ENCODE peak calls at places on chromosomes 11 and 22, in nine cellular contexts. One of them, this sample, is unnamed.
A peak's percentile ranks its signal among the peaks of the same experiment; 100 is the strongest.

GRCh38 chr11:118003456-118003855 is 17.3 kb downstream of the IL10RA start:
- DNase-seq in psoas muscle: no peak
- DNase-seq in right lobe of liver: no peak
- DNase-seq in IMR-90: no peak
- DNase-seq in ovary: no peak
- DNase-seq in CD8-positive, alpha-beta memory T cell: no peak
- DNase-seq in heart right ventricle: no peak
- DNase-seq in body of pancreas: no peak
- DNase-seq in endodermal cell: no peak
- DNase-seq in this sample: no peak

GRCh38 chr11:126190792-126191191 is 20.7 kb downstream of the RPUSD4 start:
- DNase-seq in ovary: no peak
- DNase-seq in body of pancreas: no peak
- DNase-seq in IMR-90: no peak
- DNase-seq in psoas muscle: no peak
- DNase-seq in CD8-positive, alpha-beta memory T cell: no peak
- DNase-seq in heart right ventricle: no peak
- DNase-seq in right lobe of liver: peak; percentile 65
- DNase-seq in endodermal cell: no peak
- DNase-seq in this sample: no peak

GRCh38 chr11:45169310-45170072 is 23.1 kb downstream of the PRDM11 start:
- DNase-seq in right lobe of liver: no peak
- DNase-seq in ovary: no peak
- DNase-seq in CD8-positive, alpha-beta memory T cell: no peak
- DNase-seq in IMR-90: peak; percentile 48
- DNase-seq in endodermal cell: no peak
- DNase-seq in body of pancreas: no peak
- DNase-seq in heart right ventricle: no peak
- DNase-seq in psoas muscle: no peak
- DNase-seq in this sample: peak; percentile 91

GRCh38 chr22:48501231-48501750 is 1326.4 kb downstream of the BRD1 start:
- DNase-seq in CD8-positive, alpha-beta memory T cell: peak; percentile 26
- DNase-seq in IMR-90: no peak
- DNase-seq in right lobe of liver: no peak
- DNase-seq in body of pancreas: no peak
- DNase-seq in ovary: no peak
- DNase-seq in heart right ventricle: no peak
- DNase-seq in endodermal cell: no peak
- DNase-seq in psoas muscle: no peak
- DNase-seq in this sample: no peak

GRCh38 chr22:50251472-50252054 is 498 bp upstream of the HDAC10 start:
- DNase-seq in body of pancreas: no peak
- DNase-seq in heart right ventricle: no peak
- DNase-seq in CD8-positive, alpha-beta memory T cell: no peak
- DNase-seq in IMR-90: no peak
- DNase-seq in ovary: no peak
- DNase-seq in endodermal cell: no peak
- DNase-seq in right lobe of liver: no peak
- DNase-seq in psoas muscle: no peak
- DNase-seq in this sample: no peak

GRCh38 chr11:22194907-22195306 is 2.0 kb downstream of the ANO5 start:
- DNase-seq in right lobe of liver: no peak
- DNase-seq in endodermal cell: no peak
- DNase-seq in heart right ventricle: no peak
- DNase-seq in ovary: no peak
- DNase-seq in IMR-90: no peak
- DNase-seq in CD8-positive, alpha-beta memory T cell: no peak
- DNase-seq in psoas muscle: no peak
- DNase-seq in body of pancreas: no peak
- DNase-seq in this sample: no peak

GRCh38 chr22:44709881-44710400 is 7.9 kb downstream of the PRR5 start:
- DNase-seq in ovary: no peak
- DNase-seq in right lobe of liver: no peak
- DNase-seq in endodermal cell: no peak
- DNase-seq in heart right ventricle: no peak
- DNase-seq in CD8-positive, alpha-beta memory T cell: peak; percentile 78
- DNase-seq in body of pancreas: no peak
- DNase-seq in psoas muscle: no peak
- DNase-seq in IMR-90: no peak
- DNase-seq in this sample: peak; percentile 58

GRCh38 chr22:17753401-17753989 is 20.8 kb downstream of the BID start:
- DNase-seq in ovary: no peak
- DNase-seq in psoas muscle: no peak
- DNase-seq in body of pancreas: no peak
- DNase-seq in IMR-90: peak; percentile 55
- DNase-seq in right lobe of liver: peak; percentile 63
- DNase-seq in CD8-positive, alpha-beta memory T cell: no peak
- DNase-seq in endodermal cell: no peak
- DNase-seq in heart right ventricle: no peak
- DNase-seq in this sample: peak; percentile 93

GRCh38 chr11:35017528-35018342 is 101.3 kb downstream of the PDHX start:
- DNase-seq in psoas muscle: no peak
- DNase-seq in IMR-90: peak; percentile 34
- DNase-seq in right lobe of liver: no peak
- DNase-seq in ovary: no peak
- DNase-seq in heart right ventricle: no peak
- DNase-seq in endodermal cell: peak; percentile 65
- DNase-seq in body of pancreas: no peak
- DNase-seq in CD8-positive, alpha-beta memory T cell: no peak
- DNase-seq in this sample: no peak

GRCh38 chr22:27687984-27688545 is 113.5 kb downstream of the MN1 start:
- DNase-seq in CD8-positive, alpha-beta memory T cell: no peak
- DNase-seq in right lobe of liver: no peak
- DNase-seq in IMR-90: no peak
- DNase-seq in heart right ventricle: no peak
- DNase-seq in endodermal cell: peak; percentile 55
- DNase-seq in body of pancreas: no peak
- DNase-seq in ovary: no peak
- DNase-seq in psoas muscle: peak; percentile 34
- DNase-seq in this sample: no peak

GRCh38 chr11:67409261-67409666 is 5.4 kb downstream of the TBC1D10C start:
- DNase-seq in CD8-positive, alpha-beta memory T cell: peak; percentile 89
- DNase-seq in ovary: no peak
- DNase-seq in right lobe of liver: no peak
- DNase-seq in IMR-90: no peak
- DNase-seq in body of pancreas: no peak
- DNase-seq in psoas muscle: no peak
- DNase-seq in endodermal cell: no peak
- DNase-seq in heart right ventricle: no peak
- DNase-seq in this sample: no peak

GRCh38 chr11:108121274-108122155 is at the start of gene ACAT1:
- DNase-seq in IMR-90: peak; percentile 82
- DNase-seq in CD8-positive, alpha-beta memory T cell: peak; percentile 97
- DNase-seq in ovary: peak; percentile 98
- DNase-seq in heart right ventricle: peak; percentile 99
- DNase-seq in body of pancreas: peak; percentile 99
- DNase-seq in endodermal cell: peak; percentile 99
- DNase-seq in psoas muscle: peak; percentile 99
- DNase-seq in right lobe of liver: peak; percentile 100
- DNase-seq in this sample: peak; percentile 97

GRCh38 chr11:108128772-108129171 is 7.4 kb downstream of the ACAT1 start:
- DNase-seq in body of pancreas: no peak
- DNase-seq in IMR-90: no peak
- DNase-seq in psoas muscle: no peak
- DNase-seq in ovary: no peak
- DNase-seq in heart right ventricle: no peak
- DNase-seq in endodermal cell: no peak
- DNase-seq in right lobe of liver: no peak
- DNase-seq in CD8-positive, alpha-beta memory T cell: no peak
- DNase-seq in this sample: no peak

GRCh38 chr11:108122166-108122628 is 830 bp downstream of the ACAT1 start:
- DNase-seq in endodermal cell: no peak
- DNase-seq in ovary: no peak
- DNase-seq in psoas muscle: no peak
- DNase-seq in heart right ventricle: no peak
- DNase-seq in CD8-positive, alpha-beta memory T cell: no peak
- DNase-seq in right lobe of liver: no peak
- DNase-seq in body of pancreas: peak; percentile 38
- DNase-seq in IMR-90: no peak
- DNase-seq in this sample: no peak

GRCh38 chr11:108125126-108125525 is 3.8 kb downstream of the ACAT1 start:
- DNase-seq in right lobe of liver: no peak
- DNase-seq in ovary: no peak
- DNase-seq in CD8-positive, alpha-beta memory T cell: no peak
- DNase-seq in IMR-90: no peak
- DNase-seq in heart right ventricle: no peak
- DNase-seq in body of pancreas: no peak
- DNase-seq in endodermal cell: no peak
- DNase-seq in psoas muscle: no peak
- DNase-seq in this sample: no peak
- H3K4me3 ChIP-seq in right lobe of liver: peak overlapping the region; percentile 86
- H3K4me3 ChIP-seq in ovary: no peak overlapping the region
- H3K4me3 ChIP-seq in CD8-positive, alpha-beta memory T cell: no peak overlapping the region
- H3K4me3 ChIP-seq in IMR-90: no peak overlapping the region
- H3K4me3 ChIP-seq in heart right ventricle: no peak overlapping the region
- H3K4me3 ChIP-seq in body of pancreas: no peak overlapping the region
- H3K4me3 ChIP-seq in endodermal cell: no peak overlapping the region
- H3K4me3 ChIP-seq in psoas muscle: no peak overlapping the region
- H3K4me3 ChIP-seq in this sample: no peak overlapping the region

GRCh38 chr22:39294571-39295468 is 24.6 kb downstream of the RPL3 start:
- DNase-seq in psoas muscle: no peak
- DNase-seq in CD8-positive, alpha-beta memory T cell: no peak
- DNase-seq in body of pancreas: no peak
- DNase-seq in ovary: no peak
- DNase-seq in heart right ventricle: no peak
- DNase-seq in endodermal cell: no peak
- DNase-seq in IMR-90: no peak
- DNase-seq in right lobe of liver: no peak
- DNase-seq in this sample: peak; percentile 42
- H3K4me1 ChIP-seq in psoas muscle: peaks cover 44% of the 10 kb centered on the region
- H3K4me1 ChIP-seq in CD8-positive, alpha-beta memory T cell: no peaks in the 10 kb centered on the region
- H3K4me1 ChIP-seq in body of pancreas: peaks cover 79% of the 10 kb centered on the region
- H3K4me1 ChIP-seq in ovary: peaks cover 21% of the 10 kb centered on the region
- H3K4me1 ChIP-seq in heart right ventricle: peaks cover 73% of the 10 kb centered on the region
- H3K4me1 ChIP-seq in endodermal cell: no peaks in the 10 kb centered on the region
- H3K4me1 ChIP-seq in IMR-90: peaks cover 25% of the 10 kb centered on the region
- H3K4me1 ChIP-seq in right lobe of liver: peaks cover 50% of the 10 kb centered on the region
- H3K4me1 ChIP-seq in this sample: peaks cover 9% of the 10 kb centered on the region

GRCh38 chr11:30567148-30567547 is 19.0 kb downstream of the MPPED2 start:
- DNase-seq in endodermal cell: no peak
- DNase-seq in ovary: no peak
- DNase-seq in right lobe of liver: no peak
- DNase-seq in CD8-positive, alpha-beta memory T cell: no peak
- DNase-seq in heart right ventricle: no peak
- DNase-seq in IMR-90: no peak
- DNase-seq in body of pancreas: no peak
- DNase-seq in psoas muscle: no peak
- DNase-seq in this sample: no peak

GRCh38 chr11:30567644-30568043 is 18.5 kb downstream of the MPPED2 start:
- DNase-seq in heart right ventricle: no peak
- DNase-seq in endodermal cell: no peak
- DNase-seq in IMR-90: no peak
- DNase-seq in psoas muscle: no peak
- DNase-seq in body of pancreas: no peak
- DNase-seq in right lobe of liver: no peak
- DNase-seq in CD8-positive, alpha-beta memory T cell: no peak
- DNase-seq in ovary: no peak
- DNase-seq in this sample: no peak

GRCh38 chr11:30566482-30566881 is 19.7 kb downstream of the MPPED2 start:
- DNase-seq in body of pancreas: no peak
- DNase-seq in psoas muscle: no peak
- DNase-seq in IMR-90: no peak
- DNase-seq in heart right ventricle: no peak
- DNase-seq in ovary: no peak
- DNase-seq in CD8-positive, alpha-beta memory T cell: no peak
- DNase-seq in right lobe of liver: no peak
- DNase-seq in endodermal cell: no peak
- DNase-seq in this sample: no peak

GRCh38 chr11:30564994-30565393 is 21.2 kb downstream of the MPPED2 start:
- DNase-seq in heart right ventricle: no peak
- DNase-seq in psoas muscle: no peak
- DNase-seq in ovary: no peak
- DNase-seq in body of pancreas: no peak
- DNase-seq in endodermal cell: no peak
- DNase-seq in IMR-90: no peak
- DNase-seq in CD8-positive, alpha-beta memory T cell: no peak
- DNase-seq in right lobe of liver: no peak
- DNase-seq in this sample: no peak

GRCh38 chr11:30568933-30569332 is 17.2 kb downstream of the MPPED2 start:
- DNase-seq in heart right ventricle: no peak
- DNase-seq in body of pancreas: no peak
- DNase-seq in ovary: no peak
- DNase-seq in psoas muscle: no peak
- DNase-seq in right lobe of liver: no peak
- DNase-seq in endodermal cell: no peak
- DNase-seq in IMR-90: no peak
- DNase-seq in CD8-positive, alpha-beta memory T cell: no peak
- DNase-seq in this sample: no peak
- H3K36me3 ChIP-seq in heart right ventricle: no peaks in the 10 kb centered on the region
- H3K36me3 ChIP-seq in body of pancreas: no peaks in the 10 kb centered on the region
- H3K36me3 ChIP-seq in ovary: no peaks in the 10 kb centered on the region
- H3K36me3 ChIP-seq in psoas muscle: no peaks in the 10 kb centered on the region
- H3K36me3 ChIP-seq in right lobe of liver: no peaks in the 10 kb centered on the region
- H3K36me3 ChIP-seq in endodermal cell: no peaks in the 10 kb centered on the region
- H3K36me3 ChIP-seq in IMR-90: no peaks in the 10 kb centered on the region
- H3K36me3 ChIP-seq in CD8-positive, alpha-beta memory T cell: no peaks in the 10 kb centered on the region
- H3K36me3 ChIP-seq in this sample: no peaks in the 10 kb centered on the region

GRCh38 chr11:59845399-59845798 is at the start of gene CBLIF:
- DNase-seq in body of pancreas: no peak
- DNase-seq in heart right ventricle: no peak
- DNase-seq in ovary: no peak
- DNase-seq in endodermal cell: no peak
- DNase-seq in CD8-positive, alpha-beta memory T cell: no peak
- DNase-seq in right lobe of liver: no peak
- DNase-seq in psoas muscle: no peak
- DNase-seq in IMR-90: no peak
- DNase-seq in this sample: no peak

GRCh38 chr11:59842316-59842715 is 3.0 kb downstream of the CBLIF start:
- DNase-seq in heart right ventricle: no peak
- DNase-seq in IMR-90: no peak
- DNase-seq in psoas muscle: no peak
- DNase-seq in right lobe of liver: no peak
- DNase-seq in ovary: no peak
- DNase-seq in CD8-positive, alpha-beta memory T cell: no peak
- DNase-seq in endodermal cell: no peak
- DNase-seq in body of pancreas: no peak
- DNase-seq in this sample: no peak

GRCh38 chr11:59846556-59846955 is 1.3 kb upstream of the CBLIF start:
- DNase-seq in IMR-90: no peak
- DNase-seq in endodermal cell: no peak
- DNase-seq in ovary: no peak
- DNase-seq in heart right ventricle: no peak
- DNase-seq in right lobe of liver: no peak
- DNase-seq in CD8-positive, alpha-beta memory T cell: no peak
- DNase-seq in psoas muscle: no peak
- DNase-seq in body of pancreas: no peak
- DNase-seq in this sample: no peak

GRCh38 chr11:59849129-59849528 is 3.8 kb upstream of the CBLIF start:
- DNase-seq in heart right ventricle: no peak
- DNase-seq in IMR-90: no peak
- DNase-seq in psoas muscle: no peak
- DNase-seq in CD8-positive, alpha-beta memory T cell: no peak
- DNase-seq in body of pancreas: no peak
- DNase-seq in ovary: no peak
- DNase-seq in right lobe of liver: no peak
- DNase-seq in endodermal cell: no peak
- DNase-seq in this sample: peak; percentile 14

DNA sequence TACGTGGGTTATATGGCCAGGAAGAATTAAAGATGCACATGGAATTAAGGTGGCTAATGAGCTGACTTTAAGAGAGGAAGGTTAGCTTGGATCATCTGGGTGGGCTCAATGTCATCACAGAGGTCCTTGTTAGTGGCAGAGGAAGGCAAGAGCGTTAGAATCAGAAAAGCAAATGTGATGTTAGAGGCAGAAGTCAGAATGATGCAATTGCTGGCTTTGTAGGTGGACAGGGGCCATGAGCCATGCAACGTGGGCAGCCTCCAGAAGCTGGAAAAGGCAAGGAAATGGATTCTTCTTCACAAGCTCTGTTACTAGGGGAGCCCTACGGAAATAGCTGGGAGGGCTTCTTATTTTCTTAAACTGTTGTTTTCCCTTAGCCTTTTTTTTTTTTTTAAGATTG is 2.3 kb upstream of the CBLIF start:
- DNase-seq in psoas muscle: no peak
- DNase-seq in CD8-positive, alpha-beta memory T cell: no peak
- DNase-seq in endodermal cell: no peak
- DNase-seq in ovary: no peak
- DNase-seq in heart right ventricle: no peak
- DNase-seq in right lobe of liver: no peak
- DNase-seq in IMR-90: no peak
- DNase-seq in body of pancreas: no peak
- DNase-seq in this sample: no peak
- H3K4me3 ChIP-seq in psoas muscle: no peak overlapping the region
- H3K4me3 ChIP-seq in CD8-positive, alpha-beta memory T cell: no peak overlapping the region
- H3K4me3 ChIP-seq in endodermal cell: no peak overlapping the region
- H3K4me3 ChIP-seq in ovary: no peak overlapping the region
- H3K4me3 ChIP-seq in heart right ventricle: no peak overlapping the region
- H3K4me3 ChIP-seq in right lobe of liver: no peak overlapping the region
- H3K4me3 ChIP-seq in IMR-90: no peak overlapping the region
- H3K4me3 ChIP-seq in body of pancreas: no peak overlapping the region
- H3K4me3 ChIP-seq in this sample: no peak overlapping the region